ENCODE peak calls at places on chromosomes 3 and 15, in five cellular contexts. One of them, this sample, is unnamed.

GRCh38 chr15:65374334-65374733 is 3.5 kb downstream of the IGDCC3 start:
- DNase-seq in endothelial cell: no peak
- DNase-seq in body of pancreas: no peak
- DNase-seq in AG04450: no peak
- DNase-seq in cardiac muscle cell: no peak
- DNase-seq in this sample: no peak

GRCh38 chr15:71747128-71748083 is 62.9 kb upstream of the NR2E3 start:
- DNase-seq in endothelial cell: no peak
- DNase-seq in body of pancreas: no peak
- DNase-seq in AG04450: peak
- DNase-seq in cardiac muscle cell: no peak
- DNase-seq in this sample: no peak

GRCh38 chr15:96047255-96047931 is 283.1 kb upstream of the NR2F2 start:
- DNase-seq in endothelial cell: no peak
- DNase-seq in body of pancreas: no peak
- DNase-seq in AG04450: peak
- DNase-seq in cardiac muscle cell: peak
- DNase-seq in this sample: no peak

GRCh38 chr3:186888569-186888968 is 41.8 kb upstream of the ST6GAL1 start:
- DNase-seq in endothelial cell: no peak
- DNase-seq in body of pancreas: no peak
- DNase-seq in AG04450: no peak
- DNase-seq in cardiac muscle cell: peak
- DNase-seq in this sample: no peak

GRCh38 chr15:71680079-71680461 is 130.3 kb upstream of the NR2E3 start:
- DNase-seq in endothelial cell: no peak
- DNase-seq in body of pancreas: no peak
- DNase-seq in AG04450: no peak
- DNase-seq in cardiac muscle cell: no peak
- DNase-seq in this sample: no peak

GRCh38 chr15:37981781-37982180 is 47.3 kb downstream of the TMCO5A start:
- DNase-seq in endothelial cell: no peak
- DNase-seq in body of pancreas: no peak
- DNase-seq in AG04450: no peak
- DNase-seq in cardiac muscle cell: peak
- DNase-seq in this sample: peak

GRCh38 chr3:133888739-133889340 is 6.8 kb downstream of the RAB6B start:
- DNase-seq in endothelial cell: no peak
- DNase-seq in body of pancreas: no peak
- DNase-seq in AG04450: no peak
- DNase-seq in cardiac muscle cell: no peak
- DNase-seq in this sample: no peak

GRCh38 chr15:100094127-100094510 is 247.7 kb downstream of the ADAMTS17 start:
- DNase-seq in endothelial cell: no peak
- DNase-seq in body of pancreas: no peak
- DNase-seq in AG04450: no peak
- DNase-seq in cardiac muscle cell: no peak
- DNase-seq in this sample: no peak

GRCh38 chr15:82159922-82160321 is 102.6 kb downstream of the EFL1 start:
- DNase-seq in endothelial cell: no peak
- DNase-seq in body of pancreas: no peak
- DNase-seq in AG04450: peak
- DNase-seq in cardiac muscle cell: no peak
- DNase-seq in this sample: peak

GRCh38 chr3:112619295-112619694 is 21.6 kb downstream of the CCDC80 start:
- DNase-seq in endothelial cell: no peak
- DNase-seq in body of pancreas: no peak
- DNase-seq in AG04450: no peak
- DNase-seq in cardiac muscle cell: no peak
- DNase-seq in this sample: no peak

GRCh38 chr3:10950476-10951294 is 41.9 kb upstream of the SLC6A1 start:
- DNase-seq in endothelial cell: peak
- DNase-seq in body of pancreas: peak
- DNase-seq in AG04450: peak
- DNase-seq in cardiac muscle cell: peak
- DNase-seq in this sample: no peak

GRCh38 chr3:23198801-23199200 is 4.3 kb upstream of the UBE2E2 start:
- DNase-seq in endothelial cell: no peak
- DNase-seq in body of pancreas: no peak
- DNase-seq in AG04450: no peak
- DNase-seq in cardiac muscle cell: no peak
- DNase-seq in this sample: peak

GRCh38 chr3:45477026-45477725 is 88.8 kb downstream of the LARS2 start:
- DNase-seq in endothelial cell: no peak
- DNase-seq in body of pancreas: no peak
- DNase-seq in AG04450: no peak
- DNase-seq in cardiac muscle cell: no peak
- DNase-seq in this sample: no peak

GRCh38 chr3:189652042-189652441 is 20.9 kb downstream of the TP63 start:
- DNase-seq in endothelial cell: peak
- DNase-seq in body of pancreas: no peak
- DNase-seq in AG04450: no peak
- DNase-seq in cardiac muscle cell: peak
- DNase-seq in this sample: no peak
- TF ChIP-seq CTCF in endothelial cell: peak
- TF ChIP-seq CTCF in body of pancreas: no peak
- TF ChIP-seq CTCF in AG04450: peak
- TF ChIP-seq CTCF in cardiac muscle cell: peak
- TF ChIP-seq CTCF in this sample: peak

GRCh38 chr15:58115692-58116091 is 22.5 kb upstream of the AQP9 start:
- DNase-seq in endothelial cell: no peak
- DNase-seq in body of pancreas: no peak
- DNase-seq in AG04450: no peak
- DNase-seq in cardiac muscle cell: no peak
- DNase-seq in this sample: no peak
- TF ChIP-seq CTCF in endothelial cell: no peak
- TF ChIP-seq CTCF in body of pancreas: no peak
- TF ChIP-seq CTCF in AG04450: peak
- TF ChIP-seq CTCF in cardiac muscle cell: peak
- TF ChIP-seq CTCF in this sample: peak

GRCh38 chr15:61112231-61112630 is 116.9 kb downstream of the RORA start:
- DNase-seq in endothelial cell: peak
- DNase-seq in body of pancreas: no peak
- DNase-seq in AG04450: no peak
- DNase-seq in cardiac muscle cell: peak
- DNase-seq in this sample: no peak
- TF ChIP-seq CTCF in endothelial cell: peak
- TF ChIP-seq CTCF in body of pancreas: no peak
- TF ChIP-seq CTCF in AG04450: no peak
- TF ChIP-seq CTCF in cardiac muscle cell: no peak
- TF ChIP-seq CTCF in this sample: no peak

DNA sequence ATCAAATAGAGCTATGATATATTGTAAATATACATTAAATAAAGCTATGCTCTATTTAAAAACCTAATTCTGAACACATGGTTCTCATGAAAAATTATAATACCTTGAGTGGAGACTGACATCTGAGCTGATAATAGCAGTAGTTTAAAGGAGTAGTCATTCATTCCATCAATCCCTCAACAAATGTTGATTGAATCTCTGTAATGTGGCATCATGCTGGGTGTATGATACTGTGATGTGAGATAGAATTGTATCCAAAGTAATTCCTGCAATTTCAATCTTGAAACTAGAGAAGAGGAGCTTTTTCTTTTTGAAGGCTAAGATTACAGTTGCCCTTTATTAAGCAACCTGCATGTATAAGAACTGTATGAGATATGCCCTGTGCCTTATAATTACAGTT is 63.1 kb downstream of the ADAMTSL3 start:
- DNase-seq in endothelial cell: no peak
- DNase-seq in body of pancreas: no peak
- DNase-seq in AG04450: no peak
- DNase-seq in cardiac muscle cell: no peak
- DNase-seq in this sample: no peak
- TF ChIP-seq CTCF in endothelial cell: no peak
- TF ChIP-seq CTCF in body of pancreas: no peak
- TF ChIP-seq CTCF in AG04450: no peak
- TF ChIP-seq CTCF in cardiac muscle cell: no peak
- TF ChIP-seq CTCF in this sample: no peak

GRCh38 chr3:14224895-14225294 is 46.3 kb downstream of the LSM3 start:
- DNase-seq in endothelial cell: no peak
- DNase-seq in body of pancreas: no peak
- DNase-seq in AG04450: no peak
- DNase-seq in cardiac muscle cell: no peak
- DNase-seq in this sample: no peak
- TF ChIP-seq CTCF in endothelial cell: no peak
- TF ChIP-seq CTCF in body of pancreas: no peak
- TF ChIP-seq CTCF in AG04450: no peak
- TF ChIP-seq CTCF in cardiac muscle cell: no peak
- TF ChIP-seq CTCF in this sample: no peak

DNA sequence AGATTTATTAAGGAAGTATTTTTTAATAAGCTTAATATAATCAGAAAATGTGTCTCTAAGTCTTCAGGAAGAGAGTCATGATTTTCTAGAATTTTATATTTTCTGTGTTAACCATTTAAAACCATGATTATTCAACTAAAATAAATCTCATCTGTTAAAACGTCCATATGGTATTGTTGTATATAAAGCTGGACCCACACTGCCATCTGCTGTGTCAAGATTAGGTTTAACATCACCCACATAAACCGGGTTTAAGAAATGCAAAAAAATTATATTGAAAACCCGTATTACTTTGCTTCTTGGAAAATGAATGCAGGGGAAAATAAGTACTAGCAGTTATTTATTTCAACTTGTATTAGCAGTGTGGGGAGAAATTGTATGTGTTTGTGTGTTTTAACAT is 9.5 kb upstream of the CCDC66 start:
- DNase-seq in endothelial cell: no peak
- DNase-seq in body of pancreas: no peak
- DNase-seq in AG04450: no peak
- DNase-seq in cardiac muscle cell: no peak
- DNase-seq in this sample: no peak
- TF ChIP-seq CTCF in endothelial cell: no peak
- TF ChIP-seq CTCF in body of pancreas: no peak
- TF ChIP-seq CTCF in AG04450: no peak
- TF ChIP-seq CTCF in cardiac muscle cell: no peak
- TF ChIP-seq CTCF in this sample: peak

This sample was measured in retinal pigment epithelial cell.